ENCODE peak calls at places on chromosomes 6 and 20, in ten cellular contexts. One of them, this sample, is unnamed.

GRCh38 chr20:9531581-9531980 is 17.2 kb downstream of the LAMP5 start:
- DNase-seq in pancreas: no peak
- DNase-seq in CD8-positive, alpha-beta T cell: no peak
- DNase-seq in brain microvascular endothelial cell: no peak
- DNase-seq in Peyer's patch: no peak
- DNase-seq in foreskin fibroblast: no peak
- DNase-seq in AG10803: no peak
- DNase-seq in GM12865: no peak
- DNase-seq in tibial nerve: no peak
- DNase-seq in gastrocnemius medialis: no peak
- DNase-seq in this sample: no peak

GRCh38 chr20:20665933-20666332 is 46.5 kb downstream of the RALGAPA2 start:
- DNase-seq in CD8-positive, alpha-beta T cell: no peak
- DNase-seq in tibial nerve: no peak
- DNase-seq in foreskin fibroblast: no peak
- DNase-seq in GM12865: no peak
- DNase-seq in brain microvascular endothelial cell: no peak
- DNase-seq in gastrocnemius medialis: no peak
- DNase-seq in pancreas: no peak
- DNase-seq in Peyer's patch: no peak
- DNase-seq in AG10803: no peak
- DNase-seq in this sample: no peak

GRCh38 chr6:79989641-79990040 is 14.8 kb upstream of the TTK start:
- DNase-seq in AG10803: no peak
- DNase-seq in tibial nerve: no peak
- DNase-seq in CD8-positive, alpha-beta T cell: no peak
- DNase-seq in Peyer's patch: no peak
- DNase-seq in pancreas: no peak
- DNase-seq in brain microvascular endothelial cell: no peak
- DNase-seq in foreskin fibroblast: no peak
- DNase-seq in GM12865: no peak
- DNase-seq in gastrocnemius medialis: no peak
- DNase-seq in this sample: no peak

GRCh38 chr6:101393291-101394251 is at the start of gene GRIK2:
- DNase-seq in foreskin fibroblast: peak
- DNase-seq in GM12865: peak
- DNase-seq in AG10803: peak
- DNase-seq in CD8-positive, alpha-beta T cell: no peak
- DNase-seq in gastrocnemius medialis: no peak
- DNase-seq in tibial nerve: no peak
- DNase-seq in brain microvascular endothelial cell: peak
- DNase-seq in pancreas: peak
- DNase-seq in Peyer's patch: peak
- DNase-seq in this sample: no peak

GRCh38 chr6:36936824-36937223 is 17.7 kb upstream of the PI16 start:
- DNase-seq in tibial nerve: no peak
- DNase-seq in gastrocnemius medialis: no peak
- DNase-seq in foreskin fibroblast: no peak
- DNase-seq in AG10803: no peak
- DNase-seq in pancreas: no peak
- DNase-seq in brain microvascular endothelial cell: no peak
- DNase-seq in Peyer's patch: no peak
- DNase-seq in CD8-positive, alpha-beta T cell: no peak
- DNase-seq in GM12865: no peak
- DNase-seq in this sample: no peak

GRCh38 chr6:52416629-52417151 is 3.5 kb upstream of the EFHC1 start:
- DNase-seq in gastrocnemius medialis: no peak
- DNase-seq in CD8-positive, alpha-beta T cell: no peak
- DNase-seq in brain microvascular endothelial cell: peak
- DNase-seq in tibial nerve: peak
- DNase-seq in foreskin fibroblast: peak
- DNase-seq in GM12865: peak
- DNase-seq in AG10803: peak
- DNase-seq in pancreas: no peak
- DNase-seq in Peyer's patch: no peak
- DNase-seq in this sample: peak

GRCh38 chr6:159092631-159093030 is 47.8 kb upstream of the TAGAP start:
- DNase-seq in foreskin fibroblast: no peak
- DNase-seq in pancreas: no peak
- DNase-seq in GM12865: no peak
- DNase-seq in AG10803: peak
- DNase-seq in brain microvascular endothelial cell: no peak
- DNase-seq in Peyer's patch: no peak
- DNase-seq in CD8-positive, alpha-beta T cell: no peak
- DNase-seq in tibial nerve: no peak
- DNase-seq in gastrocnemius medialis: no peak
- DNase-seq in this sample: peak

GRCh38 chr6:131068165-131068564 is 5.1 kb upstream of the EPB41L2 start:
- DNase-seq in foreskin fibroblast: no peak
- DNase-seq in tibial nerve: no peak
- DNase-seq in gastrocnemius medialis: no peak
- DNase-seq in brain microvascular endothelial cell: no peak
- DNase-seq in Peyer's patch: no peak
- DNase-seq in AG10803: no peak
- DNase-seq in CD8-positive, alpha-beta T cell: no peak
- DNase-seq in pancreas: no peak
- DNase-seq in GM12865: no peak
- DNase-seq in this sample: no peak

GRCh38 chr6:53066059-53066406 is 829 bp downstream of the FBXO9 start:
- DNase-seq in Peyer's patch: peak
- DNase-seq in foreskin fibroblast: peak
- DNase-seq in pancreas: peak
- DNase-seq in AG10803: peak
- DNase-seq in CD8-positive, alpha-beta T cell: peak
- DNase-seq in brain microvascular endothelial cell: no peak
- DNase-seq in GM12865: no peak
- DNase-seq in tibial nerve: no peak
- DNase-seq in gastrocnemius medialis: peak
- DNase-seq in this sample: no peak

GRCh38 chr6:56927538-56928453 is 27.1 kb upstream of the BEND6 start:
- DNase-seq in CD8-positive, alpha-beta T cell: no peak
- DNase-seq in foreskin fibroblast: peak
- DNase-seq in GM12865: no peak
- DNase-seq in brain microvascular endothelial cell: no peak
- DNase-seq in gastrocnemius medialis: no peak
- DNase-seq in tibial nerve: no peak
- DNase-seq in pancreas: no peak
- DNase-seq in AG10803: no peak
- DNase-seq in Peyer's patch: no peak
- DNase-seq in this sample: no peak

GRCh38 chr6:24630861-24631505 is 15.0 kb downstream of the KIAA0319 start:
- DNase-seq in GM12865: no peak
- DNase-seq in CD8-positive, alpha-beta T cell: no peak
- DNase-seq in tibial nerve: no peak
- DNase-seq in foreskin fibroblast: no peak
- DNase-seq in pancreas: no peak
- DNase-seq in brain microvascular endothelial cell: no peak
- DNase-seq in gastrocnemius medialis: no peak
- DNase-seq in AG10803: no peak
- DNase-seq in Peyer's patch: no peak
- DNase-seq in this sample: no peak

GRCh38 chr6:70413829-70414494 is 654 bp downstream of the FAM135A start:
- DNase-seq in AG10803: no peak
- DNase-seq in brain microvascular endothelial cell: no peak
- DNase-seq in tibial nerve: peak
- DNase-seq in CD8-positive, alpha-beta T cell: no peak
- DNase-seq in foreskin fibroblast: peak
- DNase-seq in gastrocnemius medialis: no peak
- DNase-seq in Peyer's patch: peak
- DNase-seq in pancreas: no peak
- DNase-seq in GM12865: peak
- DNase-seq in this sample: no peak

GRCh38 chr20:55054443-55054842 is 579.0 kb downstream of the DOK5 start:
- DNase-seq in foreskin fibroblast: no peak
- DNase-seq in CD8-positive, alpha-beta T cell: no peak
- DNase-seq in gastrocnemius medialis: no peak
- DNase-seq in GM12865: no peak
- DNase-seq in Peyer's patch: no peak
- DNase-seq in AG10803: no peak
- DNase-seq in brain microvascular endothelial cell: no peak
- DNase-seq in pancreas: no peak
- DNase-seq in tibial nerve: no peak
- DNase-seq in this sample: no peak

GRCh38 chr6:111184827-111185567 is 97.7 kb downstream of the SLC16A10 start:
- DNase-seq in gastrocnemius medialis: no peak
- DNase-seq in Peyer's patch: no peak
- DNase-seq in pancreas: no peak
- DNase-seq in AG10803: no peak
- DNase-seq in GM12865: no peak
- DNase-seq in foreskin fibroblast: no peak
- DNase-seq in brain microvascular endothelial cell: no peak
- DNase-seq in tibial nerve: no peak
- DNase-seq in CD8-positive, alpha-beta T cell: no peak
- DNase-seq in this sample: no peak

GRCh38 chr20:38321959-38322598 is 18.1 kb downstream of the BPI start:
- DNase-seq in tibial nerve: peak
- DNase-seq in gastrocnemius medialis: peak
- DNase-seq in brain microvascular endothelial cell: peak
- DNase-seq in pancreas: no peak
- DNase-seq in foreskin fibroblast: peak
- DNase-seq in GM12865: peak
- DNase-seq in Peyer's patch: no peak
- DNase-seq in AG10803: peak
- DNase-seq in CD8-positive, alpha-beta T cell: no peak
- DNase-seq in this sample: peak

DNA sequence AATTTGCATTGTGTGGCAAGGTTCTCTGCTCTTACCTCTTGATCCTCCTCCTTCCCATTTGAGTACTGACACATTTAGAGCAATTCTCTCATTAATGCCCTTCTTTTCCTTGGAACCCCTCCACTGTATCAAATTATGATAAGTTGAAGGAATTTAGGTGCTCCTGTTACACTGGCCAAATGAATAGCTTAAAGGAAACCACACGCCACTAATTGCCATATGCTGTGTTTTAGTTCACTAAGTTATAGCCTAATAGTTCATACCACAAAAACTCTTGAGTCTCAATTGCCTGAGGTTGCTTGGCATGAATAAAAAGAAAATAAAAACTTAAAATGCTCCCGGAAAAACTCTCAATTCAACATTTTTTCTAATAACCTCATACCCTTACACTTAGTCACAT is 1239.3 kb downstream of the EPHA7 start:
- DNase-seq in pancreas: no peak
- DNase-seq in AG10803: no peak
- DNase-seq in Peyer's patch: no peak
- DNase-seq in CD8-positive, alpha-beta T cell: no peak
- DNase-seq in tibial nerve: no peak
- DNase-seq in gastrocnemius medialis: no peak
- DNase-seq in GM12865: no peak
- DNase-seq in foreskin fibroblast: no peak
- DNase-seq in brain microvascular endothelial cell: no peak
- DNase-seq in this sample: no peak
- H3K4me3 ChIP-seq in pancreas: no peak
- H3K4me3 ChIP-seq in AG10803: no peak
- H3K4me3 ChIP-seq in Peyer's patch: no peak
- H3K4me3 ChIP-seq in CD8-positive, alpha-beta T cell: no peak
- H3K4me3 ChIP-seq in tibial nerve: no peak
- H3K4me3 ChIP-seq in gastrocnemius medialis: no peak
- H3K4me3 ChIP-seq in GM12865: no peak
- H3K4me3 ChIP-seq in foreskin fibroblast: no peak
- H3K4me3 ChIP-seq in brain microvascular endothelial cell: no peak
- H3K4me3 ChIP-seq in this sample: no peak

DNA sequence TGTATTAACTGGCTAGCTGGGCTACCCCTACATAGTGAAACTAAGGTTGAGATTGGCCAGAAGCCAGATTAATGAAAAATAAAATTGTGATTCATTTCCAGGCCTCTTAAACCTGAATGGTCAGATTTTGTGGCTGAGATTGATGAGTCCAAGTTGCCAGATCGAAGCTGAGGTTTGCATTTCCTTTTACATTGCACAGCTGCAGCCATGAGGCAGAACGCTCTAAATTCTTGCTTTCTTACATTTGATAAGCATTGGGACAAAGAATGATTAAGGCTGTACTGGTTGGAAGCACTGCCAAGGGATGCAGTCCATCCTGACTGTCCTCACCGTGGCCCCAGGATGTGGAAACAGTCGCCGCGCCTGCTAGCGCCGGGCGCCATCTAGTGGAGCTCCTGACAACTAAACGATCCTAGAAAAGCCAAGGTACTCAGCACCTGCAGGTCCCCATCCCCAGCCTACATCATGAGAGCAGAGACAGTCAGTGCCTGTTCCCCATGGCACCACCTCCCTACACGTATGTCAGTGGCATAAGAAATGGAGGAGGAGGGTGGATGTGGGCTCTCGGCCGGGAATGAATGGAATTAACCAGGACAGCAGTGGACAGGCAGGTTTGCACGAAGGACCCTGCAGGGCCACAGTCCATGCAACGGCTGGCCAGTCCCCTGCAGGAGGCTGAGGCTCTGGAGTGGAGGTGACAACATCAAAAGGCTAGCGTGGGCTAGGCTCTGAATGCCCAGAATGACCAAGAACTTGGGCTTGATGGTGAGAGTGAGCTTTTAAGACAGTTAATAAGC is 19.0 kb downstream of the PXDC1 start:
- DNase-seq in pancreas: peak
- DNase-seq in foreskin fibroblast: peak
- DNase-seq in brain microvascular endothelial cell: peak
- DNase-seq in gastrocnemius medialis: peak
- DNase-seq in Peyer's patch: peak
- DNase-seq in CD8-positive, alpha-beta T cell: peak
- DNase-seq in AG10803: peak
- DNase-seq in tibial nerve: peak
- DNase-seq in GM12865: peak
- DNase-seq in this sample: peak
- TF ChIP-seq CTCF in pancreas: peak
- TF ChIP-seq CTCF in foreskin fibroblast: peak
- TF ChIP-seq CTCF in brain microvascular endothelial cell: peak
- TF ChIP-seq CTCF in gastrocnemius medialis: peak
- TF ChIP-seq CTCF in Peyer's patch: peak
- TF ChIP-seq CTCF in CD8-positive, alpha-beta T cell: peak
- TF ChIP-seq CTCF in AG10803: peak
- TF ChIP-seq CTCF in tibial nerve: peak
- TF ChIP-seq CTCF in GM12865: peak
- TF ChIP-seq CTCF in this sample: peak

GRCh38 chr20:44810061-44810390 is 320 bp downstream of the RIMS4 start:
- DNase-seq in gastrocnemius medialis: no peak
- DNase-seq in AG10803: no peak
- DNase-seq in GM12865: no peak
- DNase-seq in CD8-positive, alpha-beta T cell: no peak
- DNase-seq in Peyer's patch: no peak
- DNase-seq in foreskin fibroblast: no peak
- DNase-seq in brain microvascular endothelial cell: no peak
- DNase-seq in pancreas: no peak
- DNase-seq in tibial nerve: no peak
- DNase-seq in this sample: no peak
- H3K4me3 ChIP-seq in gastrocnemius medialis: peak
- H3K4me3 ChIP-seq in AG10803: no peak
- H3K4me3 ChIP-seq in GM12865: no peak
- H3K4me3 ChIP-seq in CD8-positive, alpha-beta T cell: no peak
- H3K4me3 ChIP-seq in Peyer's patch: no peak
- H3K4me3 ChIP-seq in foreskin fibroblast: no peak
- H3K4me3 ChIP-seq in brain microvascular endothelial cell: no peak
- H3K4me3 ChIP-seq in pancreas: no peak
- H3K4me3 ChIP-seq in tibial nerve: peak
- H3K4me3 ChIP-seq in this sample: no peak

DNA sequence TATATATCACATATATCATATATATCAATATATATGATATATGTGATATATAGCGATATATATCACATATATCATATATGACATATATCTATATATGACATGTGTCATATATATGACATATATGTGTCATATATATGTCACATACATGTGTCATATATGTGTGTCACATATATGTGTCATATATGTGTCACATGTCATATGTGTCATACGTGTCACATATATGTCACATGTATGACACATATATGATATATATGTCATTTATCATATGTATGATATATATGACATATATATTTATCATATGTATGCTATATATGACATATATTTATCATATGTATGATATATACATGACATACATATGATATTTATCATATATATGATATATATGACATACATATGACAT is 27.6 kb upstream of the ZNF292 start:
- DNase-seq in tibial nerve: no peak
- DNase-seq in AG10803: no peak
- DNase-seq in pancreas: no peak
- DNase-seq in GM12865: no peak
- DNase-seq in Peyer's patch: no peak
- DNase-seq in gastrocnemius medialis: no peak
- DNase-seq in CD8-positive, alpha-beta T cell: no peak
- DNase-seq in brain microvascular endothelial cell: no peak
- DNase-seq in foreskin fibroblast: no peak
- DNase-seq in this sample: no peak
- TF ChIP-seq CTCF in tibial nerve: no peak
- TF ChIP-seq CTCF in AG10803: no peak
- TF ChIP-seq CTCF in pancreas: no peak
- TF ChIP-seq CTCF in GM12865: no peak
- TF ChIP-seq CTCF in Peyer's patch: no peak
- TF ChIP-seq CTCF in gastrocnemius medialis: no peak
- TF ChIP-seq CTCF in CD8-positive, alpha-beta T cell: no peak
- TF ChIP-seq CTCF in brain microvascular endothelial cell: no peak
- TF ChIP-seq CTCF in foreskin fibroblast: no peak
- TF ChIP-seq CTCF in this sample: no peak